ENCODE peak calls at places on chromosomes 6 and 20, in six cellular contexts. U is HFF-Myc, D is GM18507, E is HuH-7.5, W is uterus, K is A549. A is an unnamed sample.

GRCh38 chr20:59047938-59048680 is 5.5 kb upstream of the PRELID3B start:
- DNase-seq in U (no peak), D (no peak), E (no peak), W (no peak), K (peak; percentile 74), A (no peak)

GRCh38 chr6:90677440-90677839 is 90.6 kb upstream of the MAP3K7 start:
- DNase-seq in U (no peak), D (no peak), E (no peak), W (no peak), K (no peak), A (no peak)

GRCh38 chr6:43806041-43806757 is 36.2 kb downstream of the VEGFA start:
- DNase-seq in U (no peak), D (no peak), E (no peak), W (no peak), K (peak; percentile 52), A (no peak)

GRCh38 chr20:63785646-63786255 is 45.3 kb downstream of the ZBTB46 start:
- DNase-seq in U (no peak), D (no peak), E (no peak), W (no peak), K (no peak), A (no peak)

GRCh38 chr20:16490696-16491095 is 82.6 kb downstream of the KIF16B start:
- DNase-seq in U (no peak), D (no peak), E (no peak), W (no peak), K (no peak), A (no peak)

GRCh38 chr20:52236292-52236691 is 44.7 kb upstream of the ZFP64 start:
- DNase-seq in U (no peak), D (no peak), E (no peak), W (no peak), K (no peak), A (no peak)

GRCh38 chr6:3509326-3509725 is 52.5 kb upstream of the SLC22A23 start:
- DNase-seq in U (no peak), D (no peak), E (no peak), W (no peak), K (no peak), A (no peak)

GRCh38 chr6:122790740-122791679 is 2.0 kb downstream of the SMPDL3A start:
- DNase-seq in U (no peak), D (no peak), E (peak; percentile 12), W (no peak), K (no peak), A (no peak)

GRCh38 chr6:31736026-31736767 is at the start of gene CLIC1:
- DNase-seq in U (no peak), D (no peak), E (peak; percentile 73), W (peak; percentile 90), K (peak; percentile 78), A (no peak)

GRCh38 chr6:85041376-85041775 is 277.0 kb upstream of the TBX18 start:
- DNase-seq in U (no peak), D (no peak), E (no peak), W (no peak), K (no peak), A (no peak)

GRCh38 chr6:9172096-9172495 is 736.8 kb upstream of the SLC35B3 start:
- DNase-seq in U (no peak), D (no peak), E (no peak), W (no peak), K (no peak), A (no peak)

GRCh38 chr6:130598021-130598989 is 228.9 kb upstream of the SMLR1 start:
- DNase-seq in U (no peak), D (no peak), E (no peak), W (no peak), K (no peak), A (no peak)

GRCh38 chr6:35014341-35014740 is 125.3 kb downstream of the ANKS1A start:
- DNase-seq in U (no peak), D (no peak), E (no peak), W (no peak), K (no peak), A (no peak)

GRCh38 chr6:107670792-107671199 is 153.3 kb downstream of the SCML4 start:
- DNase-seq in U (no peak), D (peak; percentile 35), E (no peak), W (peak; percentile 35), K (no peak), A (peak; percentile 60)

GRCh38 chr6:28839443-28840120 is 84.2 kb downstream of the TRIM27 start:
- DNase-seq in U (no peak), D (no peak), E (no peak), W (no peak), K (no peak), A (no peak)

GRCh38 chr6:155710704-155711103 is 255.1 kb upstream of the NOX3 start:
- DNase-seq in U (no peak), D (no peak), E (no peak), W (no peak), K (no peak), A (no peak)

GRCh38 chr6:90319979-90320667 is 23.5 kb upstream of the BACH2 start:
- DNase-seq in U (no peak), D (no peak), E (no peak), W (no peak), K (no peak), A (no peak)

GRCh38 chr6:90701146-90701781 is 114.4 kb upstream of the MAP3K7 start:
- DNase-seq in U (no peak), D (no peak), E (no peak), W (no peak), K (peak; percentile 4), A (no peak)

GRCh38 chr6:144405173-144405572 is 120.0 kb downstream of the UTRN start:
- DNase-seq in U (no peak), D (no peak), E (no peak), W (no peak), K (no peak), A (no peak)

GRCh38 chr6:98946266-98946817 is 1.4 kb downstream of the FBXL4 start:
- DNase-seq in U (no peak), D (no peak), E (no peak), W (no peak), K (no peak), A (no peak)

GRCh38 chr6:71294121-71294523 is 5.5 kb downstream of the OGFRL1 start:
- DNase-seq in U (peak; percentile 49), D (no peak), E (no peak), W (no peak), K (no peak), A (peak; percentile 6)

GRCh38 chr6:80289727-80290126 is 183.3 kb downstream of the BCKDHB start:
- DNase-seq in U (no peak), D (no peak), E (no peak), W (no peak), K (no peak), A (no peak)

GRCh38 chr6:76886900-76887299 is 576.4 kb downstream of the HTR1B start:
- DNase-seq in U (no peak), D (no peak), E (no peak), W (no peak), K (no peak), A (no peak)

GRCh38 chr20:58715709-58716475 is 23.3 kb downstream of the NPEPL1 start:
- DNase-seq in U (no peak), D (no peak), E (peak; percentile 6), W (no peak), K (no peak), A (no peak)

GRCh38 chr6:111653434-111653833 is 47.8 kb upstream of the TRAF3IP2 start:
- DNase-seq in U (no peak), D (no peak), E (no peak), W (no peak), K (no peak), A (no peak)

GRCh38 chr6:133130863-133131262 is 110.3 kb upstream of the EYA4 start:
- DNase-seq in U (peak; percentile 52), D (no peak), E (no peak), W (peak; percentile 21), K (peak; percentile 65), A (no peak)

GRCh38 chr20:25987073-25987927 is 290.6 kb upstream of the ZNF337 start:
- DNase-seq in U (no peak), D (no peak), E (no peak), W (peak; percentile 48), K (peak; percentile 69), A (peak; percentile 43)

GRCh38 chr6:36139431-36139830 is 9.1 kb downstream of the MAPK13 start:
- DNase-seq in U (no peak), D (no peak), E (no peak), W (no peak), K (no peak), A (peak; percentile 48)

GRCh38 chr20:59955131-59955796 is 3.0 kb upstream of the CDH26 start:
- DNase-seq in U (no peak), D (no peak), E (peak; percentile 37), W (no peak), K (peak; percentile 49), A (no peak)

GRCh38 chr6:104788400-104788799 is 71.3 kb downstream of the HACE1 start:
- DNase-seq in U (no peak), D (no peak), E (no peak), W (no peak), K (no peak), A (no peak)

GRCh38 chr6:118317581-118318563 is 230.2 kb upstream of the PLN start:
- DNase-seq in U (no peak), D (no peak), E (no peak), W (no peak), K (no peak), A (no peak)

GRCh38 chr20:60271597-60271996 is 313.4 kb downstream of the CDH26 start:
- DNase-seq in U (no peak), D (no peak), E (peak; percentile 29), W (no peak), K (peak; percentile 10), A (no peak)

A was measured in dermis microvascular lymphatic vessel endothelial cell.